ENCODE peak calls at places on chromosomes 6 and 20, in eight cellular contexts. One of them, this sample, is unnamed.

GRCh38 chr6:24537082-24537699 is 42.4 kb downstream of the ALDH5A1 start:
- DNase-seq in Peyer's patch: no peak
- DNase-seq in mesendoderm: no peak
- DNase-seq in RWPE1: no peak
- DNase-seq in esophagus muscularis mucosa: no peak
- DNase-seq in OCI-LY7: no peak
- DNase-seq in left ventricle myocardium inferior: no peak
- DNase-seq in aorta: no peak
- DNase-seq in this sample: peak; percentile 29

GRCh38 chr20:24131281-24131680 is 142.7 kb upstream of the GGTLC1 start:
- DNase-seq in Peyer's patch: no peak
- DNase-seq in mesendoderm: peak; percentile 49
- DNase-seq in RWPE1: peak; percentile 19
- DNase-seq in esophagus muscularis mucosa: no peak
- DNase-seq in OCI-LY7: no peak
- DNase-seq in left ventricle myocardium inferior: no peak
- DNase-seq in aorta: no peak
- DNase-seq in this sample: peak; percentile 99

GRCh38 chr6:133991096-133991593 is 38.1 kb downstream of the TBPL1 start:
- DNase-seq in Peyer's patch: no peak
- DNase-seq in mesendoderm: peak; percentile 39
- DNase-seq in RWPE1: peak; percentile 18
- DNase-seq in esophagus muscularis mucosa: no peak
- DNase-seq in OCI-LY7: no peak
- DNase-seq in left ventricle myocardium inferior: no peak
- DNase-seq in aorta: no peak
- DNase-seq in this sample: peak; percentile 83

GRCh38 chr6:25442898-25443297 is 163.7 kb downstream of the CARMIL1 start:
- DNase-seq in Peyer's patch: no peak
- DNase-seq in mesendoderm: no peak
- DNase-seq in RWPE1: no peak
- DNase-seq in esophagus muscularis mucosa: no peak
- DNase-seq in OCI-LY7: no peak
- DNase-seq in left ventricle myocardium inferior: no peak
- DNase-seq in aorta: no peak
- DNase-seq in this sample: peak; percentile 23

GRCh38 chr6:76451926-76452709 is 379.7 kb upstream of the IMPG1 start:
- DNase-seq in Peyer's patch: no peak
- DNase-seq in mesendoderm: no peak
- DNase-seq in RWPE1: no peak
- DNase-seq in esophagus muscularis mucosa: no peak
- DNase-seq in OCI-LY7: no peak
- DNase-seq in left ventricle myocardium inferior: no peak
- DNase-seq in aorta: no peak
- DNase-seq in this sample: no peak

GRCh38 chr6:166553563-166554271 is 32.8 kb downstream of the RAMACL start:
- DNase-seq in Peyer's patch: no peak
- DNase-seq in mesendoderm: no peak
- DNase-seq in RWPE1: peak; percentile 78
- DNase-seq in esophagus muscularis mucosa: no peak
- DNase-seq in OCI-LY7: no peak
- DNase-seq in left ventricle myocardium inferior: peak; percentile 50
- DNase-seq in aorta: no peak
- DNase-seq in this sample: peak; percentile 69

GRCh38 chr20:45861157-45862075 is 4.0 kb downstream of the ZSWIM3 start:
- DNase-seq in Peyer's patch: no peak
- DNase-seq in mesendoderm: no peak
- DNase-seq in RWPE1: no peak
- DNase-seq in esophagus muscularis mucosa: no peak
- DNase-seq in OCI-LY7: no peak
- DNase-seq in left ventricle myocardium inferior: no peak
- DNase-seq in aorta: no peak
- DNase-seq in this sample: no peak

GRCh38 chr6:122717350-122717749 is 62.2 kb upstream of the FABP7 start:
- DNase-seq in Peyer's patch: no peak
- DNase-seq in mesendoderm: peak; percentile 13
- DNase-seq in RWPE1: no peak
- DNase-seq in esophagus muscularis mucosa: no peak
- DNase-seq in OCI-LY7: no peak
- DNase-seq in left ventricle myocardium inferior: no peak
- DNase-seq in aorta: no peak
- DNase-seq in this sample: no peak

GRCh38 chr6:110246900-110247546 is 66.8 kb downstream of the CDC40 start:
- DNase-seq in Peyer's patch: no peak
- DNase-seq in mesendoderm: no peak
- DNase-seq in RWPE1: no peak
- DNase-seq in esophagus muscularis mucosa: no peak
- DNase-seq in OCI-LY7: no peak
- DNase-seq in left ventricle myocardium inferior: no peak
- DNase-seq in aorta: no peak
- DNase-seq in this sample: no peak

GRCh38 chr20:61958773-61959172 is 106.9 kb downstream of the TAF4 start:
- DNase-seq in Peyer's patch: peak; percentile 8
- DNase-seq in mesendoderm: no peak
- DNase-seq in RWPE1: no peak
- DNase-seq in esophagus muscularis mucosa: no peak
- DNase-seq in OCI-LY7: no peak
- DNase-seq in left ventricle myocardium inferior: no peak
- DNase-seq in aorta: no peak
- DNase-seq in this sample: no peak

GRCh38 chr6:75791881-75792280 is 42.8 kb downstream of the MYO6 start:
- DNase-seq in Peyer's patch: no peak
- DNase-seq in mesendoderm: no peak
- DNase-seq in RWPE1: no peak
- DNase-seq in esophagus muscularis mucosa: no peak
- DNase-seq in OCI-LY7: no peak
- DNase-seq in left ventricle myocardium inferior: no peak
- DNase-seq in aorta: no peak
- DNase-seq in this sample: peak; percentile 4

GRCh38 chr20:51511861-51512619 is 30.5 kb downstream of the NFATC2 start:
- DNase-seq in Peyer's patch: no peak
- DNase-seq in mesendoderm: no peak
- DNase-seq in RWPE1: no peak
- DNase-seq in esophagus muscularis mucosa: no peak
- DNase-seq in OCI-LY7: no peak
- DNase-seq in left ventricle myocardium inferior: no peak
- DNase-seq in aorta: no peak
- DNase-seq in this sample: no peak

GRCh38 chr20:41150664-41151063 is 13.3 kb downstream of the PLCG1 start:
- DNase-seq in Peyer's patch: no peak
- DNase-seq in mesendoderm: peak; percentile 42
- DNase-seq in RWPE1: no peak
- DNase-seq in esophagus muscularis mucosa: no peak
- DNase-seq in OCI-LY7: no peak
- DNase-seq in left ventricle myocardium inferior: no peak
- DNase-seq in aorta: no peak
- DNase-seq in this sample: no peak

GRCh38 chr20:20793570-20793969 is 81.1 kb upstream of the RALGAPA2 start:
- DNase-seq in Peyer's patch: no peak
- DNase-seq in mesendoderm: peak; percentile 49
- DNase-seq in RWPE1: no peak
- DNase-seq in esophagus muscularis mucosa: no peak
- DNase-seq in OCI-LY7: no peak
- DNase-seq in left ventricle myocardium inferior: no peak
- DNase-seq in aorta: no peak
- DNase-seq in this sample: no peak

GRCh38 chr20:24437322-24438090 is 31.9 kb upstream of the SYNDIG1 start:
- DNase-seq in Peyer's patch: no peak
- DNase-seq in mesendoderm: no peak
- DNase-seq in RWPE1: no peak
- DNase-seq in esophagus muscularis mucosa: no peak
- DNase-seq in OCI-LY7: no peak
- DNase-seq in left ventricle myocardium inferior: no peak
- DNase-seq in aorta: no peak
- DNase-seq in this sample: no peak

GRCh38 chr6:34362909-34363713 is 29.4 kb downstream of the NUDT3 start:
- DNase-seq in Peyer's patch: no peak
- DNase-seq in mesendoderm: no peak
- DNase-seq in RWPE1: no peak
- DNase-seq in esophagus muscularis mucosa: no peak
- DNase-seq in OCI-LY7: peak; percentile 51
- DNase-seq in left ventricle myocardium inferior: no peak
- DNase-seq in aorta: no peak
- DNase-seq in this sample: no peak

GRCh38 chr20:6623989-6624388 is 143.5 kb upstream of the BMP2 start:
- DNase-seq in Peyer's patch: no peak
- DNase-seq in mesendoderm: peak; percentile 90
- DNase-seq in RWPE1: no peak
- DNase-seq in esophagus muscularis mucosa: peak; percentile 39
- DNase-seq in OCI-LY7: no peak
- DNase-seq in left ventricle myocardium inferior: no peak
- DNase-seq in aorta: no peak
- DNase-seq in this sample: no peak

GRCh38 chr6:116405147-116405546 is 34.4 kb downstream of the DSE start:
- DNase-seq in Peyer's patch: peak; percentile 62
- DNase-seq in mesendoderm: no peak
- DNase-seq in RWPE1: no peak
- DNase-seq in esophagus muscularis mucosa: no peak
- DNase-seq in OCI-LY7: peak; percentile 89
- DNase-seq in left ventricle myocardium inferior: no peak
- DNase-seq in aorta: no peak
- DNase-seq in this sample: no peak

DNA sequence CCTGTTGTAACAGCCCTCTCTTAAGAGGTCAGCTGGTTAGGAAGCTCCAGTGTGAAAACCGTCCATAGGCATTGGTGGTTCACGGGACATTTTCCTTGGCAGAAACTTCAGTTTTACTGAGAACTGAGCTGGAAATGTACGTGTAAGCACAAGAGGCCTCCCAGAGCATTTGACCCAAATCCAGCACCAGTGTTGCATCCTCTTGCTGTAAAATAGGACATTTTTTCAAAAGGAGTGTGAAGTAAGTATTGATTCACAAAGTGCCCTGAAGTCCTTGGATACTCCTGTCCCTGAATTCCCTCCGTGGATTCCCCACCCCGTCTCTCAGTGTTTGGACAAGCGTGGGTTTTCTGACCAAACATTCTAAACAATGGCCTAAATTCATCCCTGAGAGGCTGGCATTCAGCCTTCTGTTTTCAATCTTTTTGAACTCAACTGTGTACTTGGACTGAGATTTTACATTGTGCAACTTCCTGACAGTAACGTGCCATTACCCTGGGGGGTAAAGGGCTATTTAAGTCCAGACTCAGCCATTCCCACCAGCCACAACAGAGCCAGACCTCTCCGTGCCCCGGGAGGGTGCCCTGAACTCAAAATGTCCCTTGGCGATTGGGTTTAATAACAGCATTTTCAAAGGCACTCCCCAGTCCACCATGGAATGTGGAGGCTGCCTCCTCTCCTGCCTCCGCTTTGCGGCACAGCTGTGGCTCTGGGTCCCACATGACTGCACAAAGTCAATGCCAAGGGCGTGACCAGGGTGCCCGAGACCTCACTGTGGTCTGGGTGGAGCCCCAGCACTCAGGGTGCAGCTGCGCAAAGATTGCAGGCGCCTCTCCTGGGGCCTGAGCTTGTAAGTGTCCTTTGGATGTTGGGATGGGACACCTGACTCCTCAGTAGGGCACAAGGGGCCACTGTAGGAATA is 92.7 kb upstream of the AFDN start:
- DNase-seq in Peyer's patch: peak; percentile 45
- DNase-seq in mesendoderm: no peak
- DNase-seq in RWPE1: no peak
- DNase-seq in esophagus muscularis mucosa: no peak
- DNase-seq in OCI-LY7: peak; percentile 24
- DNase-seq in left ventricle myocardium inferior: no peak
- DNase-seq in aorta: no peak
- DNase-seq in this sample: no peak
- H3K27ac ChIP-seq in Peyer's patch: no peak overlapping the region
- H3K27ac ChIP-seq in mesendoderm: no peak overlapping the region
- H3K27ac ChIP-seq in RWPE1: no peak overlapping the region
- H3K27ac ChIP-seq in esophagus muscularis mucosa: no peak overlapping the region
- H3K27ac ChIP-seq in OCI-LY7: no peak overlapping the region
- H3K27ac ChIP-seq in left ventricle myocardium inferior: peak overlapping the region; percentile 48
- H3K27ac ChIP-seq in aorta: no peak overlapping the region
- H3K27ac ChIP-seq in this sample: no peak overlapping the region

DNA sequence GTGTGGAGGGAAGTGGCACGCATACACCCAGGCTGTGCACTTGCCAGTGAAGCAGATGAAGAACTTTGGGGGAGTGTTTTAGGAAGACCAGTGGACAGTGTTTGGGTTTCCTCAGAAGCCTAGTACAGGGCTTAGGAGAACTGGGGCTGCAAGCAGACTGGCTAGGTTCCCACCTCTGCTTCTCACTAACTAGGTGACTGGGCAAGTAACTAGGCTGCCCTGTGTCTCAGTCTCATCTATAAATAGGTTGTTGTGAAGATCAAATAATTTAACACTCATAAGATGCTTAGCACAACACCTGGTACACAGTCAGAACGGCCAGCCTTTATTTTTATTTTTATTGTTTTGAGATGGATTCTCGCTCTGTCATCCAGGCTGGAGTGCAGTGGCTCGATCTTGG is 312.1 kb downstream of the CDH26 start:
- DNase-seq in Peyer's patch: no peak
- DNase-seq in mesendoderm: no peak
- DNase-seq in RWPE1: no peak
- DNase-seq in esophagus muscularis mucosa: no peak
- DNase-seq in OCI-LY7: no peak
- DNase-seq in left ventricle myocardium inferior: no peak
- DNase-seq in aorta: no peak
- DNase-seq in this sample: no peak
- H3K27ac ChIP-seq in Peyer's patch: no peak overlapping the region
- H3K27ac ChIP-seq in mesendoderm: no peak overlapping the region
- H3K27ac ChIP-seq in RWPE1: no peak overlapping the region
- H3K27ac ChIP-seq in esophagus muscularis mucosa: no peak overlapping the region
- H3K27ac ChIP-seq in OCI-LY7: no peak overlapping the region
- H3K27ac ChIP-seq in left ventricle myocardium inferior: no peak overlapping the region
- H3K27ac ChIP-seq in aorta: no peak overlapping the region
- H3K27ac ChIP-seq in this sample: no peak overlapping the region

DNA sequence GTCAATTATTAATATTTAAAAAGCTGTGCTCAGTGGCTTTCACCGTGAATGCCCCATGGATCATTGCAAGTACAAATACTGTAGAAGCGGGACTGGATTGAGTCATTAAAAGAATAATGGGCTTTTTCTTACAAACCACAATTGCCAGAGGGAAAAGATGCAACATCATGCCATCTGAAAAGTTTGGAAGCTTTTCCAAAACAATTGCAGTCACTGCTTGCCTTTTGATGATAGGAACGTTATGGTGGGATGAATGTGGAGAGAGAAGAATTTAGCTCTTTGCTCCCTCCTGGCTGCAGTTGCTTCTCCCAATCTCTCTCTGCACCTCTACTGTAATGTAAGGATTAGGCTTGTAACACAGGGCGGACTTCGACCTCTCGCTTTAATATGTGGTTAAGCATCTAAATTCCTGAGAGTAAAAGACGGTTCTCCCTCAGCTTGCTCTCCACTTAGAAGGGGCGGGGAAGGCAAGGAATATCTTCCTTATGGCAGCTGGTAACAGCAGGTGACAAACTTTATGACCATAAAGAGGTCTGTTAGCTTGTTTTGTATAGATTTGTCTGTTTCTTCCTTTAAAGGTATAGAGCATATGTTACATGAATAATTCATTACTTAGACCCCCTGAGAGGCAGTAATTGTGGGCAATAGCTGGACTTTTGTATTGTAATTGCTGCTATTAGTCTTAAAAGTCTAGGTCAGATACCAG is 376.1 kb downstream of the UTRN start:
- DNase-seq in Peyer's patch: peak; percentile 65
- DNase-seq in mesendoderm: peak; percentile 69
- DNase-seq in RWPE1: no peak
- DNase-seq in esophagus muscularis mucosa: no peak
- DNase-seq in OCI-LY7: no peak
- DNase-seq in left ventricle myocardium inferior: no peak
- DNase-seq in aorta: no peak
- DNase-seq in this sample: peak; percentile 50
- H3K27ac ChIP-seq in Peyer's patch: peak overlapping the region; percentile 42
- H3K27ac ChIP-seq in mesendoderm: no peak overlapping the region
- H3K27ac ChIP-seq in RWPE1: no peak overlapping the region
- H3K27ac ChIP-seq in esophagus muscularis mucosa: no peak overlapping the region
- H3K27ac ChIP-seq in OCI-LY7: no peak overlapping the region
- H3K27ac ChIP-seq in left ventricle myocardium inferior: no peak overlapping the region
- H3K27ac ChIP-seq in aorta: no peak overlapping the region
- H3K27ac ChIP-seq in this sample: no peak overlapping the region

GRCh38 chr20:34709044-34709835 is 5.1 kb downstream of the TP53INP2 start:
- DNase-seq in Peyer's patch: peak; percentile 95
- DNase-seq in mesendoderm: peak; percentile 72
- DNase-seq in RWPE1: peak; percentile 90
- DNase-seq in esophagus muscularis mucosa: peak; percentile 96
- DNase-seq in OCI-LY7: peak; percentile 66
- DNase-seq in left ventricle myocardium inferior: peak; percentile 89
- DNase-seq in aorta: peak; percentile 88
- DNase-seq in this sample: peak; percentile 64
- H3K27ac ChIP-seq in Peyer's patch: peak overlapping the region; percentile 71
- H3K27ac ChIP-seq in mesendoderm: no peak overlapping the region
- H3K27ac ChIP-seq in RWPE1: peak overlapping the region; percentile 90
- H3K27ac ChIP-seq in esophagus muscularis mucosa: peak overlapping the region; percentile 98
- H3K27ac ChIP-seq in OCI-LY7: no peak overlapping the region
- H3K27ac ChIP-seq in left ventricle myocardium inferior: peak overlapping the region; percentile 99
- H3K27ac ChIP-seq in aorta: peak overlapping the region; percentile 30
- H3K27ac ChIP-seq in this sample: peak overlapping the region; percentile 20

This sample was measured in PC-3.